ENCODE peak calls at places on chromosome 20, in four cellular contexts. F is COR-L47, H is H54, G is astrocyte. V is an unnamed sample.

GRCh38 chr20:44646641-44647274 is 4.7 kb downstream of the ADA start:
- DNase-seq in F (no peak), H (no peak), G (peak), V (peak)

GRCh38 chr20:48142258-48142657 is 357.0 kb upstream of the SULF2 start:
- DNase-seq in F (no peak), H (no peak), G (no peak), V (no peak)

GRCh38 chr20:9241232-9241692 is 172.4 kb downstream of the PLCB4 start:
- DNase-seq in F (peak), H (peak), G (peak), V (peak)

GRCh38 chr20:34072076-34072475 is 40.0 kb downstream of the EIF2S2 start:
- DNase-seq in F (no peak), H (no peak), G (no peak), V (no peak)

GRCh38 chr20:1469925-1470571 is 3.4 kb upstream of the NSFL1C start:
- DNase-seq in F (peak), H (peak), G (peak), V (peak)

GRCh38 chr20:17562804-17563305 is 7.0 kb upstream of the DSTN start:
- DNase-seq in F (no peak), H (no peak), G (peak), V (peak)

GRCh38 chr20:49381558-49382493 is 100.6 kb downstream of the KCNB1 start:
- DNase-seq in F (peak), H (peak), G (peak), V (peak)

GRCh38 chr20:39214778-39215177 is 252.6 kb downstream of the DHX35 start:
- DNase-seq in F (no peak), H (no peak), G (no peak), V (no peak)

GRCh38 chr20:21490105-21490504 is 23.8 kb downstream of the NKX2-2 start:
- DNase-seq in F (no peak), H (no peak), G (no peak), V (peak)

GRCh38 chr20:33410081-33410742 is 8.9 kb upstream of the CDK5RAP1 start:
- DNase-seq in F (no peak), H (no peak), G (no peak), V (no peak)

GRCh38 chr20:16974080-16974854 is 226.1 kb downstream of the OTOR start:
- DNase-seq in F (no peak), H (no peak), G (no peak), V (no peak)

GRCh38 chr20:63686492-63687321 is 9.7 kb upstream of the TNFRSF6B start:
- DNase-seq in F (no peak), H (no peak), G (peak), V (peak)

GRCh38 chr20:39210331-39211074 is 248.4 kb downstream of the DHX35 start:
- DNase-seq in F (no peak), H (no peak), G (no peak), V (no peak)

GRCh38 chr20:19750907-19751636 is 7.0 kb upstream of the RIN2 start:
- DNase-seq in F (no peak), H (no peak), G (no peak), V (no peak)

GRCh38 chr20:36249450-36249849 is 13.2 kb downstream of the AAR2 start:
- DNase-seq in F (no peak), H (no peak), G (no peak), V (no peak)